ENCODE peak calls at places on chromosomes 16 and 17, in four cellular contexts. One of them, this sample, is unnamed.

GRCh38 chr17:74461646-74462045 is 4.8 kb upstream of the CD300A start:
- DNase-seq in K562: no peak
- DNase-seq in HCT116: no peak
- DNase-seq in fibroblast of lung: no peak
- DNase-seq in this sample: no peak

GRCh38 chr17:82204831-82205719 is 7.6 kb downstream of the CCDC57 start:
- DNase-seq in K562: no peak
- DNase-seq in HCT116: no peak
- DNase-seq in fibroblast of lung: peak; percentile 80
- DNase-seq in this sample: no peak

GRCh38 chr17:36629252-36629847 is 28.0 kb downstream of the MRM1 start:
- DNase-seq in K562: peak; percentile 90
- DNase-seq in HCT116: peak; percentile 54
- DNase-seq in fibroblast of lung: peak; percentile 41
- DNase-seq in this sample: peak; percentile 55

GRCh38 chr16:13561276-13561675 is 358.7 kb upstream of the ERCC4 start:
- DNase-seq in K562: no peak
- DNase-seq in HCT116: no peak
- DNase-seq in fibroblast of lung: no peak
- DNase-seq in this sample: no peak

GRCh38 chr16:73046484-73047214 is 1.3 kb downstream of the ZFHX3 start:
- DNase-seq in K562: no peak
- DNase-seq in HCT116: no peak
- DNase-seq in fibroblast of lung: no peak
- DNase-seq in this sample: no peak

GRCh38 chr17:11404431-11404830 is 163.4 kb downstream of the SHISA6 start:
- DNase-seq in K562: no peak
- DNase-seq in HCT116: no peak
- DNase-seq in fibroblast of lung: peak; percentile 42
- DNase-seq in this sample: no peak

GRCh38 chr16:85625053-85625452 is 11.9 kb downstream of the GSE1 start:
- DNase-seq in K562: no peak
- DNase-seq in HCT116: no peak
- DNase-seq in fibroblast of lung: no peak
- DNase-seq in this sample: no peak

GRCh38 chr16:75244225-75244792 is 7.1 kb downstream of the BCAR1 start:
- DNase-seq in K562: no peak
- DNase-seq in HCT116: no peak
- DNase-seq in fibroblast of lung: peak; percentile 83
- DNase-seq in this sample: no peak

GRCh38 chr16:54511181-54511731 is 224.7 kb upstream of the IRX3 start:
- DNase-seq in K562: no peak
- DNase-seq in HCT116: no peak
- DNase-seq in fibroblast of lung: peak; percentile 85
- DNase-seq in this sample: no peak

GRCh38 chr16:89841275-89841674 is 13.0 kb downstream of the SPIRE2 start:
- DNase-seq in K562: no peak
- DNase-seq in HCT116: no peak
- DNase-seq in fibroblast of lung: no peak
- DNase-seq in this sample: no peak

GRCh38 chr17:47894498-47895253 is 1.4 kb upstream of the SP2 start:
- DNase-seq in K562: peak; percentile 25
- DNase-seq in HCT116: no peak
- DNase-seq in fibroblast of lung: no peak
- DNase-seq in this sample: no peak

GRCh38 chr17:17942846-17943245 is 29.4 kb downstream of the TOM1L2 start:
- DNase-seq in K562: no peak
- DNase-seq in HCT116: no peak
- DNase-seq in fibroblast of lung: peak; percentile 73
- DNase-seq in this sample: no peak

GRCh38 chr16:66289051-66289680 is 77.3 kb upstream of the CDH5 start:
- DNase-seq in K562: no peak
- DNase-seq in HCT116: no peak
- DNase-seq in fibroblast of lung: no peak
- DNase-seq in this sample: no peak

GRCh38 chr16:87317766-87318121 is 552 bp upstream of the C16orf95 start:
- DNase-seq in K562: no peak
- DNase-seq in HCT116: no peak
- DNase-seq in fibroblast of lung: peak; percentile 64
- DNase-seq in this sample: peak; percentile 67

GRCh38 chr17:2282297-2282873 is 21.2 kb downstream of the SMG6 start:
- DNase-seq in K562: peak; percentile 31
- DNase-seq in HCT116: peak; percentile 18
- DNase-seq in fibroblast of lung: peak; percentile 68
- DNase-seq in this sample: peak; percentile 60

DNA sequence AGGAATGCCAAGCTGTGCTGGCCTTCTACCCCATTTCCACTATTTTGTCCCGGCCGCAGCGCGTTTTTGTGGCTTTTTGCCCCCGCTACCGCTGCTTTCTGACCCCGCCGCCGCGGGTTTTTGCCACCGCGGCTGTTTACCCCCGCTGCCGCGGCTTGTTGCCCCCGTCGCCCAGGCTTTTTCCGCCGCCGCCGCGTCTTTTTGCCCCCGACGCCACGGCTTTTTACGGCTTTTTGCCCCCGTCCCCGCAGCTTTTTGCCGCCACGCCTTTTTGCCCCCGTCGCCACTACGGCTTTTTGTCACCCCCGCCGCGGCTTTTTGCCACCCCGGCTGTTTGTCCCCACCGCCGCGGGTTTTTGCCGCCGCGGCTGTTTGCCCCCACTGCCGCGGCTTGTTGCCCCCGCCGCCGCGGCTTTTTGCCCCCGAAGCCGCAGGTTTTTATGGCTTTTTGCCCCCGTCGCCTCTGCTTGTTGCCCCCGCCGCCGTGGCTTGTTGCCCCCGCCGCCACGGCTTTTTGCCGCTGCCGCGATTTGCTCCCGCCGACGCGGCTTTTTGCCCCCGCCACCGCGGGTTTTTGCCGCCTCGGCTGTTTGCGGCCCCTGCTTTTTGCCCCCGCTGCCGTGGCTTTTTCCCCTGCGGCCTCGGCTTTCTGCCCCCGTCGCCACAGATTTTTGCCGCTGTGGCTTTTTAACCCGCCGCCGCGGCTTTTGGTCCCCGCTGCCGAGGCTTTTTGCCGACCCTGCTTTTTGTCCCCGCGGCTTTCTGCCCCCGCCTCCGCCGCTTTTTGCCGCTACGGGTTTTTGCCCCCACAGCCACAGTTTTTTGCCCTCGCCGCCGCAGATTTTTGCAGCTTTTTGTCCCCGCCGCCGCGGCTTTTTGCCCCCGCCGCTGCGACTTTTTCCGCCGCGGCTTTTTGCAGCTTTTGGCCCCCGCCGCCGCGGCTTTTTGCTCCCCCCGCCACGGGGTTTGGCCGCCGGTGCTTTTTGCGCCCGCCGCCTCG is 520.4 kb upstream of the WSB1 start:
- DNase-seq in K562: no peak
- DNase-seq in HCT116: no peak
- DNase-seq in fibroblast of lung: no peak
- DNase-seq in this sample: no peak
- H3K9ac ChIP-seq in K562: no peak overlapping the region
- H3K9ac ChIP-seq in HCT116: no peak overlapping the region
- H3K9ac ChIP-seq in fibroblast of lung: no peak overlapping the region
- H3K9ac ChIP-seq in this sample: no peak overlapping the region

GRCh38 chr16:83954577-83955016 is 1.6 kb downstream of the OSGIN1 start:
- DNase-seq in K562: no peak
- DNase-seq in HCT116: peak; percentile 54
- DNase-seq in fibroblast of lung: peak; percentile 62
- DNase-seq in this sample: peak; percentile 85

GRCh38 chr16:83952940-83953795 is at the start of gene OSGIN1:
- DNase-seq in K562: peak; percentile 97
- DNase-seq in HCT116: peak; percentile 93
- DNase-seq in fibroblast of lung: peak; percentile 92
- DNase-seq in this sample: peak; percentile 95

GRCh38 chr16:83955218-83956130 is 2.4 kb downstream of the OSGIN1 start:
- DNase-seq in K562: no peak
- DNase-seq in HCT116: no peak
- DNase-seq in fibroblast of lung: peak; percentile 54
- DNase-seq in this sample: no peak

GRCh38 chr16:83952587-83952939 is 477 bp upstream of the OSGIN1 start:
- DNase-seq in K562: no peak
- DNase-seq in HCT116: peak; percentile 72
- DNase-seq in fibroblast of lung: peak; percentile 72
- DNase-seq in this sample: no peak

DNA sequence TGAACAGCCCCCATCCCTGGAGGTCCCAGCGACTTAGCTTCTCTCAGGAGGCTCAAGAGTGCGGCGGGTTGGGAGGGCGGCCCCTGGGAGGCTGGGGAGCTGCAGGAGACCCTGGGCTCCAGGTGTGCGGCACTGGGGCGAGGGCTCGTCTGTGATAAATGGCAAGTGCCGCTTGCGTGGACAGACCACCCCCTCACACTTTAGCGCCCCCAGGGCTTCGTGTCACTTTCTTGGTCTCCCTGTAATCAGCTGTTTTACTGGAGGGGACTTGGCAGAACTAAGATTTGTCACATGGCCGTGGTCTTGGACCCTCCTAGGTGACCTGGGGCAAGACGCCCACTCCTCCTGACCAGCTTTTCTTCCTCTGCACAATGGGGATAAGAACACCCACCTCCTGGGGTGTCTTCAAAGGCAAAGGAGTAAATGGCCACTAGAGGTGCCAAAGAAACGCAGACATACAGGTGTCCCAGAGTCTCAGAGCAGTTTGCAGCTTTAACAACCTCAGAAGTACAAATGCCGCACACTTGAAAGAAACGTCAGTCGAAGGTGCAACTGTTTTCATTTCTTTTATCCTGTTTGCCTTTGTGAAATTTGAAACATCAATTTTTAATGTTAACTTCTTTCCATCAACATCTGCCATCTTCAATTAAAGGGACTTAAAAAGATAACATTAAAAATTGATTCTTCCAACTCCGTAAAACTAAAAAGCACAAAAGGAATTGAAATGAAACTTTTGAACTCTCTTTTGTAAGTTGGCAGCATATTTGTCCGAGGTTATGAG is 946 bp downstream of the OSGIN1 start:
- DNase-seq in K562: peak; percentile 69
- DNase-seq in HCT116: peak; percentile 72
- DNase-seq in fibroblast of lung: peak; percentile 44
- DNase-seq in this sample: peak; percentile 73
- H3K9ac ChIP-seq in K562: peak overlapping the region; percentile 78
- H3K9ac ChIP-seq in HCT116: peak overlapping the region; percentile 74
- H3K9ac ChIP-seq in fibroblast of lung: peak overlapping the region; percentile 81
- H3K9ac ChIP-seq in this sample: peak overlapping the region; percentile 87

GRCh38 chr17:27340990-27341595 is 47.2 kb downstream of the WSB1 start:
- DNase-seq in K562: no peak
- DNase-seq in HCT116: no peak
- DNase-seq in fibroblast of lung: no peak
- DNase-seq in this sample: no peak

GRCh38 chr17:27340575-27340974 is 46.7 kb downstream of the WSB1 start:
- DNase-seq in K562: no peak
- DNase-seq in HCT116: no peak
- DNase-seq in fibroblast of lung: no peak
- DNase-seq in this sample: no peak

GRCh38 chr17:27343294-27343693 is 49.4 kb downstream of the WSB1 start:
- DNase-seq in K562: no peak
- DNase-seq in HCT116: no peak
- DNase-seq in fibroblast of lung: no peak
- DNase-seq in this sample: no peak

GRCh38 chr17:27343972-27344607 is 50.2 kb downstream of the WSB1 start:
- DNase-seq in K562: no peak
- DNase-seq in HCT116: no peak
- DNase-seq in fibroblast of lung: peak; percentile 80
- DNase-seq in this sample: no peak

DNA sequence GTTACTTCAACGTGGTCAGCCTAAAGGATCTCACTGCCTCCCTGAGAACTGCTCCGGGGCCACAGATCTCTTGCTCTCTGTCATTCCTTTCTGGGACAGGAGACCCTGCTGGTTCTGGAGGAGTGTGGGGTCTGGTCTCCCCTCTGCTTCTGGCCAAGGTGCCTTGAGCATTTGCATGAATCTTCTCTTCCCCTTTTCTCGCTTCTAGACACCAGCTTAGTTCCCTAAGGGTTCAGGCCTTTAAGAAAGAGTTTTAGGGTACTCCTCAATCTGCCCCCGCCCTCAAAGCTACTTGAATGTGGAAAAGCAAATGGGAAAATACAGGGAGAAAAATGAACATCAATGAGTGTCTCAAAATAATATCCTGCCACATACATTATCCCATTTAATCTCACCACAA is 48.1 kb downstream of the WSB1 start:
- DNase-seq in K562: no peak
- DNase-seq in HCT116: no peak
- DNase-seq in fibroblast of lung: no peak
- DNase-seq in this sample: no peak
- H3K9ac ChIP-seq in K562: no peak overlapping the region
- H3K9ac ChIP-seq in HCT116: no peak overlapping the region
- H3K9ac ChIP-seq in fibroblast of lung: no peak overlapping the region
- H3K9ac ChIP-seq in this sample: no peak overlapping the region

GRCh38 chr16:55605756-55606155 is 39.3 kb downstream of the CAPNS2 start:
- DNase-seq in K562: no peak
- DNase-seq in HCT116: no peak
- DNase-seq in fibroblast of lung: peak; percentile 22
- DNase-seq in this sample: no peak
- H3K9ac ChIP-seq in K562: no peak overlapping the region
- H3K9ac ChIP-seq in HCT116: no peak overlapping the region
- H3K9ac ChIP-seq in fibroblast of lung: no peak overlapping the region
- H3K9ac ChIP-seq in this sample: no peak overlapping the region

DNA sequence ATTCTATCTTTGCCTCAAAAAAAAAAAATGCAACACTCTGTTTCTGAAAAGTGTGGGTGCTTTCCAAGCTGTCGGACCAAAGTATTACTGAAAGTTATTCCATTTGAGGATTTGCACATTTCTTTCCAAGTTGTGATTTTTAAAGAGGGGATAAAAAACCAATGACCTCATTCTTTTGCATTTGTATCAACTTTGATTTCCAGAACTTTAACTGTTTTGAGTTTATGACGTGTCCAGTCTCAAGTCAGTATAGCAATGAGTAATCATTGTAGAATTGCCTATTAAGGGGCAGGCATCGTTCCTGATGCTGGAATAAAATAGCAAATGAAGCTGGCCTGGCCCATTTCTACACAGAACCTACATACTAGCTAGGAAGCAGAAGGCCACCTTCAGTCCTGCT is 229.6 kb upstream of the RBFOX1 start:
- DNase-seq in K562: no peak
- DNase-seq in HCT116: no peak
- DNase-seq in fibroblast of lung: no peak
- DNase-seq in this sample: no peak
- H3K9ac ChIP-seq in K562: no peak overlapping the region
- H3K9ac ChIP-seq in HCT116: no peak overlapping the region
- H3K9ac ChIP-seq in fibroblast of lung: no peak overlapping the region
- H3K9ac ChIP-seq in this sample: no peak overlapping the region

GRCh38 chr17:21194210-21194609 is 19.8 kb downstream of the TMEM11 start:
- DNase-seq in K562: no peak
- DNase-seq in HCT116: no peak
- DNase-seq in fibroblast of lung: no peak
- DNase-seq in this sample: no peak
- H3K9ac ChIP-seq in K562: no peak overlapping the region
- H3K9ac ChIP-seq in HCT116: no peak overlapping the region
- H3K9ac ChIP-seq in fibroblast of lung: no peak overlapping the region
- H3K9ac ChIP-seq in this sample: no peak overlapping the region

GRCh38 chr17:303161-303560 is 49.4 kb downstream of the RPH3AL start:
- DNase-seq in K562: no peak
- DNase-seq in HCT116: no peak
- DNase-seq in fibroblast of lung: no peak
- DNase-seq in this sample: no peak
- H3K9ac ChIP-seq in K562: no peak overlapping the region
- H3K9ac ChIP-seq in HCT116: no peak overlapping the region
- H3K9ac ChIP-seq in fibroblast of lung: no peak overlapping the region
- H3K9ac ChIP-seq in this sample: no peak overlapping the region

GRCh38 chr17:79926002-79926307 is 86.7 kb upstream of the CBX4 start:
- DNase-seq in K562: no peak
- DNase-seq in HCT116: no peak
- DNase-seq in fibroblast of lung: no peak
- DNase-seq in this sample: no peak
- H3K9ac ChIP-seq in K562: no peak overlapping the region
- H3K9ac ChIP-seq in HCT116: no peak overlapping the region
- H3K9ac ChIP-seq in fibroblast of lung: no peak overlapping the region
- H3K9ac ChIP-seq in this sample: peak overlapping the region; percentile 52

This sample was measured in HepG2.